ENCODE peak calls at places on chromosomes 5 and 9, in ten cellular contexts. E, G, N, L, Q, W, Z, J, H and T are unnamed samples.

GRCh38 chr5:7754997-7755596 is 95.8 kb downstream of the CFAP90 start:
- DNase-seq in E (peak), G (peak), N (peak), L (peak), Q (peak), W (peak), Z (peak), J (peak), H (peak), T (no peak)

GRCh38 chr5:52801329-52801728 is 13.6 kb downstream of the ITGA1 start:
- DNase-seq in E (no peak), G (peak), N (no peak), L (no peak), Q (no peak), W (no peak), Z (peak), J (peak), H (no peak), T (no peak)

GRCh38 chr5:61704289-61704688 is 372.2 kb downstream of the ZSWIM6 start:
- DNase-seq in E (no peak), G (no peak), N (no peak), L (no peak), Q (no peak), W (no peak), Z (no peak), J (no peak), H (no peak), T (no peak)

GRCh38 chr5:111935022-111935421 is 178.0 kb upstream of the NREP start:
- DNase-seq in E (no peak), G (no peak), N (no peak), L (no peak), Q (no peak), W (no peak), Z (no peak), J (no peak), H (no peak), T (no peak)

GRCh38 chr5:168885324-168886120 is 306.4 kb upstream of the PANK3 start:
- DNase-seq in E (no peak), G (peak), N (no peak), L (no peak), Q (no peak), W (no peak), Z (peak), J (no peak), H (no peak), T (peak)

GRCh38 chr9:101711330-101711941 is 27.0 kb downstream of the GRIN3A start:
- DNase-seq in E (no peak), G (peak), N (no peak), L (peak), Q (peak), W (no peak), Z (peak), J (peak), H (no peak), T (no peak)

GRCh38 chr5:103808464-103809106 is 246.0 kb upstream of the NUDT12 start:
- DNase-seq in E (no peak), G (peak), N (no peak), L (no peak), Q (peak), W (no peak), Z (peak), J (peak), H (peak), T (no peak)

GRCh38 chr9:100426532-100427365 is at the start of gene MSANTD3:
- DNase-seq in E (peak), G (peak), N (peak), L (no peak), Q (peak), W (peak), Z (peak), J (peak), H (peak), T (peak)

GRCh38 chr9:91783876-91784672 is 166.0 kb downstream of the ROR2 start:
- DNase-seq in E (no peak), G (no peak), N (no peak), L (no peak), Q (no peak), W (no peak), Z (no peak), J (no peak), H (no peak), T (no peak)

DNA sequence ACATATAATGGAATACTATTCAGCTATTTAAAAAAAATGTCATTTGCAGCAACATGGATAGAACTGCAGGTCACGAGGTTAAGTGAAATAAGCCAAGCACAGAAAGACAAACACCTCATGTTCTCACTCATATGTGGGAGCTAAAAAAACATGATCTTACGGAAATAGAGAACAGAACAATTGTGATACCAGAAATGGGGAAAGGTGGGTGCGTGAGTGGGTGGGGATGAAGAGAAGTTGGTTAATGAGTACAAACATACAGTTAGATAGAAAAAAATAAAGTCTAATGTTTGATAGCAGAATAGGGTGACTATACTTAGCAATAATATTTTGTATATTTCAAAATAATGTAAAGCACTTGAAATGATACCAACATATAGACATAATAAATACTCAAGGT is 38.7 kb downstream of the FAM114A2 start:
- DNase-seq in E (no peak), G (no peak), N (no peak), L (no peak), Q (no peak), W (no peak), Z (no peak), J (no peak), H (no peak), T (no peak)
- TF ChIP-seq CTCF in E (no peak), G (no peak), N (no peak), L (no peak), Q (no peak), W (no peak), Z (no peak), J (no peak), H (no peak), T (no peak)

DNA sequence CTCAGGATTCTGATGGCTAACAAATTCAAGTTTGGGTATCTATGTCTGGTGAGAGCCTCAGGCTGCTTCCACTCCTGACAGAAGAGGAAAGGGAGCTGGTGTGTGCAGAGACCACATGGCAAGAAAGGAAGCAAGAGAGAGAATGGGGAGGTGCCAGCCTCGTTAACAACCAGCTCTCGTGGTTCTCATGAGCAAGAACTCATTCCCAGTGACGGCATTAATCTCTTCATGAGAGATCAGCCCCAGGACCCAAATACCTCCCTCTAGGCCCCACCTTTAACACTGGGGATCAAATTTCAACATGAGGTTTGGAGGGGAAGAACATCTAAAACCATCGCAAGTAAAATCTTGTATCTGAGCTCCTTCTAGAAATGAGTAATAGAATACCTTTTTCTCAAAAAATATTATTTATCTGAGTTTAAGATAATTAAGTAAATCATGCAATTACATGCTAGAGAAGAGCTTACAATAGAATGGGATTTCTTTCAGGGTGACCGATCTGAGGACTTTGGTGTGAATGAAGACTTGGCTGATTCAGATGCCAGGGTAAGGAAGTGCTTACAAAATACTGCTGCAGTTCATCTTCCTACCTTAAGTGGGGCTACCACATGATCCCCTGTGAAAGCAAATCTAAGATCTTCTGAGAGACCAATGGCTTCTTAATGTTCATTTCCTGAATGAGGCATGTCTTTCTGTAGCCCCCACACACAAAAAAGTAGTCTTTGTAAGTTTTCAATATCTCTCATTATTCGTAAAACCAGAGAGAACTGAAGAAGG is 11.5 kb downstream of the ANXA1 start:
- DNase-seq in E (no peak), G (no peak), N (no peak), L (no peak), Q (no peak), W (no peak), Z (no peak), J (no peak), H (no peak), T (no peak)
- TF ChIP-seq CTCF in E (no peak), G (no peak), N (no peak), L (no peak), Q (no peak), W (no peak), Z (no peak), J (no peak), H (peak), T (no peak)

GRCh38 chr5:74394924-74395880 is 245.3 kb downstream of the ENC1 start:
- DNase-seq in E (no peak), G (no peak), N (peak), L (no peak), Q (peak), W (no peak), Z (no peak), J (peak), H (no peak), T (no peak)
- TF ChIP-seq CTCF in E (no peak), G (no peak), N (no peak), L (peak), Q (peak), W (no peak), Z (no peak), J (peak), H (no peak), T (no peak)

DNA sequence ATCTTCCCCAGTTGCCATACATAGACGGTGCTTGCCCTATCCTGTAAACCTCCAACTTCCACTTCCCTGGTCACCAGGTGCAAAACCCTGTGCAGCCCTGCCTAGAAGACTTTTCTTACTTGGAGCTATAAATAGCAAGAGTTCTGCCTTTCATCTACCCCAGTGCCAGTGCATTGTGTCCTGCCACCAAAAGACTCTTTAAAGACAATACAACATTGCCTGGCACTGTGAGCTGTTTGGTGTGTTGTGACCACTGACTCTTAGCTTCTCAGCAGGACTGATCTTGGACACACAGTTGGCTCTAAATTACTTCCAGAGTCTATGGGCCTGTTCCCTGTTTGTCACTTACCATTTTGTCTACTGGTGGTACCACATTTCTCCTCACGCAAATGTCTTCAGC is 608.1 kb downstream of the CDH9 start:
- DNase-seq in E (no peak), G (no peak), N (no peak), L (no peak), Q (no peak), W (no peak), Z (no peak), J (no peak), H (no peak), T (no peak)
- TF ChIP-seq CTCF in E (no peak), G (no peak), N (no peak), L (no peak), Q (no peak), W (no peak), Z (no peak), J (no peak), H (no peak), T (no peak)

GRCh38 chr9:4370501-4370900 is 70.6 kb upstream of the GLIS3 start:
- DNase-seq in E (no peak), G (no peak), N (no peak), L (no peak), Q (no peak), W (no peak), Z (no peak), J (no peak), H (no peak), T (no peak)

GRCh38 chr9:4380406-4380805 is 80.5 kb upstream of the GLIS3 start:
- DNase-seq in E (no peak), G (no peak), N (no peak), L (no peak), Q (no peak), W (no peak), Z (no peak), J (no peak), H (no peak), T (no peak)

GRCh38 chr9:4371108-4371507 is 71.2 kb upstream of the GLIS3 start:
- DNase-seq in E (peak), G (no peak), N (no peak), L (no peak), Q (no peak), W (no peak), Z (no peak), J (no peak), H (peak), T (no peak)

DNA sequence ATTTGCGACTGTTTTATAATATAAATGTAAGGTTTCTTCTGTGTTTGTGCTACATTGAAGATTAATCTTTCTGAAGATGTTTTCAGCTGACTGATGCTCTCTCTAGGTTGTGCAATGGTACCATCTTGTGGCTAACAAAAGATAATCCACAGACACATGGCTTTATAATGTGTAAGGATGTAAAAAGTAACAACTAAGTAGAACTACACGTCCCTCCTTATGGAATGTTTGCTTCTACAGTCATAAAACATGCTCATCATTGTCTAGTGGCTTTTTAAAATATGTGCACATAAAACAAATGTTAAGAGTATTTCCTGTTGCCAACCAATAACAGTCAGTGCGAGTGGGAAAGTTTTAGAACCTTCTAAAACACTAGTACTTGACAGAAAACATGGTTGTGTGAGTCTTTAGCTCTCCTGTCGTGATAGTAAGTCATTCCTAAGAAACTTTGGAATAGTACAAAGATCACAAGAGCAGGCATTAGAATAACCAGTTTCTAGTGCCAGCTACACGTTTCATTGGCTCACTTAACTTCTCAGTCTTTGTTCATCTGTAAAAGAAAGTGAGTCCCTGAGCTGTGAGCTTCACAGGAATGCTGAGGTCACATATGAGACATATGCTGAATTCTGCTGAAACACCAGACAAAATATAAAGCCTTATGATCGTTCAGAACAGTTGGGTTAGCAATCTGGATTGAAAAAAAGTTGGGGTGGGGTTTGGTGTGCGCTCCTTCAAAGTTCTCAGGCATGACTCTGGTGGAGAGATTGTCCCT is 75.7 kb upstream of the GLIS3 start:
- DNase-seq in E (no peak), G (peak), N (no peak), L (no peak), Q (peak), W (no peak), Z (no peak), J (no peak), H (peak), T (no peak)
- TF ChIP-seq CTCF in E (peak), G (peak), N (peak), L (no peak), Q (no peak), W (no peak), Z (peak), J (no peak), H (peak), T (no peak)

GRCh38 chr5:171323007-171323406 is 14.0 kb downstream of the TLX3 start:
- DNase-seq in E (no peak), G (no peak), N (no peak), L (no peak), Q (no peak), W (no peak), Z (no peak), J (no peak), H (no peak), T (no peak)

GRCh38 chr5:171322527-171322926 is 13.5 kb downstream of the TLX3 start:
- DNase-seq in E (no peak), G (no peak), N (no peak), L (no peak), Q (no peak), W (no peak), Z (no peak), J (no peak), H (no peak), T (no peak)

GRCh38 chr5:171321447-171321846 is 12.4 kb downstream of the TLX3 start:
- DNase-seq in E (no peak), G (no peak), N (no peak), L (no peak), Q (no peak), W (no peak), Z (no peak), J (no peak), H (no peak), T (no peak)

GRCh38 chr5:171330011-171330410 is 21.0 kb downstream of the TLX3 start:
- DNase-seq in E (no peak), G (no peak), N (no peak), L (no peak), Q (no peak), W (no peak), Z (no peak), J (no peak), H (no peak), T (no peak)

DNA sequence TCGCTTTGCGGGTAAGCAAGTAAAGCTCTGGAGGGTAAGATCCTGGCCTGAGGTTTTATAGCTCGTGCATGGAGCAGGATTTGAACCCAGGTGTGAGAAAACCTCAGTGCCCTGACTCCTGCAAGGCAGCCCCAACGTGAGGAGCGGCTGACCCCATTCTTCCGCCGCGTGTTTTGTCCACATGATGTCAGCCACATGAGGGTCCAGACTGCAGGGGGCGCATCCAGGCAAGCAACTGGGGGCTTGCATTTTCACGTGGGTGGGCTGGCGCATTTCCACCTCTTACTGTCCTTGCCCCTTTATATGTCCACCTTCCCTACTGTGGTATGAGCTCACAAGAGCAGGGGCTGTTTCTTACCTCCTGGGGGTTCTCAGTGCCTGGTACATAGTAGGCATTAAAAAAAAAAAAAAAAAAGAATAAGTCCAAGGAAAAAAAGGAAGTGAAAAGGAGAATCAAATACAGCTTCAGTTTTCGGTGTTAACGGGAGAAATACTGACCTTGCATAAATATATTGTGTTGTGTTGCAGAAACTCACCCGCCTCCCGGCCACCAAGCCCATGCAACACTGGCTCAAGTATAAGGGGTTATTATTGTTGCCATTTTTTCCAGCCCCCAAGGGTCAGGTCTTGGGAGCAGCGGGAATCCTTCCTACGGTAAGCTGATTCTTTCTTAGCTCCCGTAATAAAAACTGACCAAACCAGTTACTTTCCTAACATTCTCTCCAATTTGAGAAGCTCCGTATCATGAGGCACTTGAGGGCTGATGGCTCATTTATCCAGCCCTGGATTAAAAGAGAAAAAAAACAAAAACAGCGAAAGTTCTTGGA is 15.0 kb downstream of the TLX3 start:
- DNase-seq in E (no peak), G (no peak), N (no peak), L (no peak), Q (no peak), W (no peak), Z (no peak), J (no peak), H (no peak), T (no peak)
- TF ChIP-seq CTCF in E (no peak), G (no peak), N (no peak), L (no peak), Q (no peak), W (no peak), Z (no peak), J (no peak), H (no peak), T (no peak)

DNA sequence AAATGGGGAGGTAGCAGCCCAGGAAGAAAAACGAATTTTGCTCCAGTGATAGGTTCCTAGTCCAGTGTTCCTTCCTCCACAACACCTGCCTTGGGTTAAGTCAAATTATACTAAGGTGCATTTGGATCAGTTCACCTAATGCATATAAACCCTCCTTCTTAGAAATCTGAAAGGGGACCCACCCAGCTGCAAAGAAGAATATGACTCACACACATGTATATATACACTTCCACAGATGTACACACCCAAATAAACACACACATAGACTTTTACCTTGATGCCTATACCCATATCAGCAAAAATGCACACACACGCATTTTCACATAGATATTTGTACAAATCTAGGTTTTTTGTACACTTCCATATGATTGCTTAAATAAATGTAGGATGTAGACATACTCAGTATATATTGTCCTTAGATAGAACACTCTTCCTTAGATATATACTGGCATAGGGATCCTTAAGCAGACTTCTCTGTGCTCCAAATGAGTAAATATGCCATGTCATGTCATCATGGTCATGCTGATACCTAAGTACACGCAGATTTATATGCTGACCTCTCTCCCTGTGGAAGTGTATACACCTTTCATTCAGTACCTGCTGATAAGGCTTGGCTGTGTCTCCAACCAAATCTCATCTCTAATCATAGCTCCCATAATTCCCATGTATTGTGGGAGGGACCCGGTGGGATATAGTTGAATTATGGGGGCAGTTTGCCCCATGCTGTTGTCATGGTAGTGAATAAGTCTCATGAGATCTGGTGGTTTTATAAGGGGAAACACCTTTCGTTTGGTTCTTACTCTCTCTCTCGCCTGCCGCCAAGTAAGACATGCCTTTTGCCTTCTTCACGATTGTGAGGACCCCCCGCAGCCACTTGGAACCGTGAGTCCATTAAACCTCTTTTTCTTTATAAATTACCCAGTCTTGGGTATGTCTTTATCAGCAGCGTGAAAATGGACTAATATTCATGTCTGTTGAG is 10.2 kb downstream of the ADRB2 start:
- DNase-seq in E (no peak), G (no peak), N (no peak), L (no peak), Q (no peak), W (no peak), Z (no peak), J (no peak), H (no peak), T (no peak)
- TF ChIP-seq CTCF in E (no peak), G (no peak), N (no peak), L (no peak), Q (no peak), W (no peak), Z (no peak), J (no peak), H (no peak), T (no peak)